ENCODE peak calls at places on chromosome 22, in ten cellular contexts. N is GM19239; H is hippocampal formation; I is activated effector memory CD4-positive, alpha-beta T cell treated with anti-CD3 and anti-CD28 coated beads, Interleukin-2, amount 50 U/mL, for 16 hours; J is activated naive CD4-positive, alpha-beta T cell; L is T-helper 1 cell; A is NCI-H345; E is fibroblast of lung; U is Peyer's patch; Q is skeletal muscle cell. T is an unnamed sample.

GRCh38 chr22:49826603-49827306 is 918 bp downstream of the BRD1 start:
- DNase-seq in Q (no peak), N (peak), E (peak), U (peak), J (no peak), H (no peak), A (no peak), L (no peak), I (peak), T (peak)

GRCh38 chr22:37894939-37895670 is 11.0 kb upstream of the MICALL1 start:
- DNase-seq in I (no peak), E (no peak), H (no peak), L (no peak), A (no peak), Q (no peak), N (no peak), J (no peak), U (no peak), T (no peak)

GRCh38 chr22:28831140-28832072 is 31.0 kb upstream of the XBP1 start:
- DNase-seq in A (no peak), J (no peak), E (no peak), U (no peak), I (no peak), L (no peak), H (no peak), N (no peak), Q (no peak), T (no peak)

GRCh38 chr22:39746600-39747262 is 146.8 kb downstream of the ENTHD1 start:
- DNase-seq in I (no peak), E (no peak), H (no peak), U (no peak), N (no peak), A (no peak), Q (no peak), J (no peak), L (no peak), T (no peak)

GRCh38 chr22:20591660-20592310 is 84.4 kb downstream of the MED15 start:
- DNase-seq in I (no peak), N (no peak), J (no peak), U (no peak), A (peak), H (no peak), Q (peak), L (no peak), E (peak), T (peak)

GRCh38 chr22:19800761-19801244 is 40.2 kb downstream of the TBX1 start:
- DNase-seq in N (no peak), L (no peak), I (no peak), A (no peak), E (no peak), J (no peak), Q (no peak), U (no peak), H (no peak), T (no peak)

GRCh38 chr22:42623301-42623751 is 8.6 kb upstream of the POLDIP3 start:
- DNase-seq in J (no peak), U (peak), A (no peak), I (no peak), N (peak), Q (no peak), L (no peak), H (no peak), E (no peak), T (no peak)

GRCh38 chr22:49760280-49760629 is 67.4 kb downstream of the BRD1 start:
- DNase-seq in H (no peak), I (peak), Q (no peak), E (no peak), U (no peak), N (no peak), L (no peak), A (peak), J (no peak), T (peak)

GRCh38 chr22:31901388-31902137 is 42.8 kb upstream of the YWHAH start:
- DNase-seq in A (no peak), U (no peak), E (no peak), H (no peak), J (no peak), L (no peak), Q (no peak), N (no peak), I (no peak), T (no peak)

GRCh38 chr22:41124086-41124485 is 31.7 kb downstream of the EP300 start:
- DNase-seq in U (no peak), L (no peak), N (no peak), Q (no peak), I (no peak), A (no peak), J (no peak), E (no peak), H (no peak), T (no peak)

GRCh38 chr22:26679003-26679629 is 21.7 kb downstream of the MIAT start:
- DNase-seq in E (peak), L (peak), I (peak), Q (peak), H (peak), U (peak), A (peak), N (peak), J (peak), T (peak)